ENCODE peak calls at places on chromosomes 6 and 20, in six cellular contexts. R is IMR-90, H is neuronal stem cell, J is H9, A is trophoblast cell, Y is H1. B is an unnamed sample.
A peak's percentile ranks its signal among the peaks of the same experiment; 100 is the strongest.

GRCh38 chr20:53990768-53991472 is 79.5 kb downstream of the BCAS1 start:
- DNase-seq in R (no peak), H (no peak), J (no peak), A (no peak), Y (no peak), B (no peak)

GRCh38 chr20:22974354-22974753 is 60.8 kb upstream of the SSTR4 start:
- DNase-seq in R (no peak), H (no peak), J (peak; percentile 50), A (peak; percentile 23), Y (peak; percentile 54), B (peak; percentile 21)

GRCh38 chr6:119890470-119890869 is 540.9 kb upstream of the MAN1A1 start:
- DNase-seq in R (no peak), H (no peak), J (no peak), A (peak; percentile 95), Y (no peak), B (no peak)

GRCh38 chr6:9583946-9584345 is 830.9 kb downstream of the TFAP2A start:
- DNase-seq in R (no peak), H (no peak), J (no peak), A (no peak), Y (no peak), B (peak; percentile 8)

GRCh38 chr20:48538058-48538825 is 289.6 kb downstream of the PREX1 start:
- DNase-seq in R (peak; percentile 52), H (peak; percentile 44), J (no peak), A (peak; percentile 86), Y (no peak), B (no peak)

GRCh38 chr20:60024801-60025200 is 66.6 kb downstream of the CDH26 start:
- DNase-seq in R (no peak), H (no peak), J (peak; percentile 61), A (no peak), Y (no peak), B (no peak)

GRCh38 chr6:127207591-127208120 is 59.0 kb upstream of the RNF146 start:
- DNase-seq in R (peak; percentile 61), H (no peak), J (no peak), A (no peak), Y (no peak), B (no peak)

GRCh38 chr6:27755768-27756167 is 156.4 kb downstream of the OR2B2 start:
- DNase-seq in R (no peak), H (no peak), J (no peak), A (no peak), Y (no peak), B (no peak)

GRCh38 chr6:106102967-106103727 is 17.0 kb downstream of the PRDM1 start:
- DNase-seq in R (no peak), H (no peak), J (no peak), A (no peak), Y (no peak), B (peak; percentile 26)

GRCh38 chr6:124495316-124496176 is 466.7 kb upstream of the RNF217 start:
- DNase-seq in R (no peak), H (no peak), J (no peak), A (no peak), Y (no peak), B (no peak)

GRCh38 chr6:154164397-154164796 is 125.4 kb downstream of the OPRM1 start:
- DNase-seq in R (peak; percentile 78), H (no peak), J (no peak), A (peak; percentile 59), Y (no peak), B (peak; percentile 46)

GRCh38 chr20:40085513-40085912 is 603.5 kb downstream of the MAFB start:
- DNase-seq in R (no peak), H (no peak), J (no peak), A (no peak), Y (no peak), B (no peak)

GRCh38 chr20:40087496-40087895 is 601.5 kb downstream of the MAFB start:
- DNase-seq in R (no peak), H (no peak), J (no peak), A (no peak), Y (no peak), B (no peak)

DNA sequence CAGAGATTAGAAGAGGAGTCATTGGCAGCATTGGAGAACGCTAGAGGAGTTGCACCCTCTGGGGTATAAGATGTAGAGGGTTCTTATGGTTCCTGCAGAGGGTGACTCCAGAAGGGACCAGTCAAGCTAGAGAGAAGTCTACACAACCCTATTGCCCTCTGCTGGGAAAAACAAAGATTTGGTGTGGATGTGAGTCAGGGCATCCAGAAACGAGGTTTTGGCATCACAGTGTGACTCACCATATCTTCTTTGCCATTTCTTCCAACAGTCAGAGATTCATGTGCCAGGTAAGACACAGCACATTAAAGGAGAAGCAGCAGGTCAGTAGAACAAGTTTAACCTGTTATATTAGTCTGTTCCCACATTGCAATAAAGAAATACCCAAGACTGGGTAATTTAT is 598.8 kb downstream of the MAFB start:
- DNase-seq in R (no peak), H (no peak), J (no peak), A (no peak), Y (no peak), B (no peak)
- H3K14ac ChIP-seq in R (no peak overlapping the region), H (no peak overlapping the region), J (no peak overlapping the region), A (no peak overlapping the region), Y (no peak overlapping the region), B (no peak overlapping the region)

DNA sequence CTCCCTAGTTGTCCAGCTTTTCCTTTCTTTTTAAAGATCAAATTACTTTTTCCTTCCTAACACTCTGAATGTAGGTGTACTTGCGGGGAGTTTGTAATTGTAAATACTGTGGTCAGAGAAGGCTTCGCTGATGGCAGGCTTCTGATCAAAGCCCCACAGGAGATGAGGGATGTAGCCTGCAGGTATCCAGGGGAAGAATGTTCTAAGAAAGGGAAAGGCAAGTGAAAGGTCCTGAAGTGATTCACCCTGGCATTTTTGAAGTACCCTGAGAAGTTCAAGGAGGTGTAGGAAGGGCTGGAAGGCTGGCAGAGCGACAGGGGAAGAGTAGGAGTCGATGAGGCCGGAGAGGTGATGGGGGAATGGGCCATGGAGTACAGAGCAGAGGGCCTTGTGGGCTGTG is 38.2 kb upstream of the CCN6 start:
- DNase-seq in R (no peak), H (no peak), J (no peak), A (peak; percentile 48), Y (no peak), B (no peak)
- H3K14ac ChIP-seq in R (peak overlapping the region; percentile 7), H (no peak overlapping the region), J (no peak overlapping the region), A (no peak overlapping the region), Y (no peak overlapping the region), B (no peak overlapping the region)

GRCh38 chr6:163335056-163335455 is 79.5 kb upstream of the QKI start:
- DNase-seq in R (no peak), H (no peak), J (no peak), A (no peak), Y (no peak), B (no peak)

GRCh38 chr6:163335671-163336545 is 78.6 kb upstream of the QKI start:
- DNase-seq in R (peak; percentile 8), H (no peak), J (no peak), A (no peak), Y (no peak), B (no peak)

GRCh38 chr6:163337958-163338357 is 76.6 kb upstream of the QKI start:
- DNase-seq in R (no peak), H (no peak), J (no peak), A (no peak), Y (no peak), B (no peak)

GRCh38 chr6:163338671-163339405 is 75.7 kb upstream of the QKI start:
- DNase-seq in R (peak; percentile 56), H (no peak), J (no peak), A (no peak), Y (no peak), B (peak; percentile 82)

DNA sequence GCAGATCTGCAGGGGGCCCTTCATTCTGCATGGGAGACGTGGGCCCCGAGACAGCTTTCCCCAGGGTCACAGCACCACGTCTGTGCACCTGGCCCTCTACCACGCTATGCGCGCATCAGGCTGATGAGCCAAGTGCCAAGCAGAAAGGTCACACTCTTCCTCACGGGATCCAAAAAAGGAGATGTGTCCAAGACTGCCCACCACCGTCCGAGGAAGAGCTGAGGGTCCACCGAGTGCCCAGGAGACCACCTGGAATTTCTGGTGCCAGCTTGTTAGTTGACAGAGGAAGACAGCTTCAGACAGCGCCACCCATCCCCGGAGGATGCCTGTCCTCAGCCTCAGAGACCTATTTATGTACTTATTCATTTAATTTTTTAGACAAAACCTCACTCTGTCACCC is 77.6 kb upstream of the QKI start:
- DNase-seq in R (no peak), H (no peak), J (no peak), A (no peak), Y (no peak), B (no peak)
- H3K14ac ChIP-seq in R (no peak overlapping the region), H (no peak overlapping the region), J (no peak overlapping the region), A (no peak overlapping the region), Y (no peak overlapping the region), B (no peak overlapping the region)

GRCh38 chr20:39462436-39462835 is 500.3 kb downstream of the DHX35 start:
- DNase-seq in R (no peak), H (no peak), J (no peak), A (no peak), Y (no peak), B (no peak)
- H3K14ac ChIP-seq in R (no peak overlapping the region), H (no peak overlapping the region), J (no peak overlapping the region), A (no peak overlapping the region), Y (no peak overlapping the region), B (no peak overlapping the region)

GRCh38 chr6:38185244-38185643 is 365.7 kb downstream of the ZFAND3 start:
- DNase-seq in R (no peak), H (no peak), J (no peak), A (no peak), Y (no peak), B (no peak)

GRCh38 chr6:38184041-38184779 is 364.7 kb downstream of the ZFAND3 start:
- DNase-seq in R (no peak), H (no peak), J (peak; percentile 31), A (no peak), Y (peak; percentile 39), B (no peak)

GRCh38 chr6:38184780-38185080 is 365.2 kb downstream of the ZFAND3 start:
- DNase-seq in R (no peak), H (no peak), J (no peak), A (no peak), Y (peak; percentile 32), B (no peak)

GRCh38 chr6:38187285-38187684 is 367.8 kb downstream of the ZFAND3 start:
- DNase-seq in R (no peak), H (no peak), J (peak; percentile 41), A (no peak), Y (no peak), B (no peak)

DNA sequence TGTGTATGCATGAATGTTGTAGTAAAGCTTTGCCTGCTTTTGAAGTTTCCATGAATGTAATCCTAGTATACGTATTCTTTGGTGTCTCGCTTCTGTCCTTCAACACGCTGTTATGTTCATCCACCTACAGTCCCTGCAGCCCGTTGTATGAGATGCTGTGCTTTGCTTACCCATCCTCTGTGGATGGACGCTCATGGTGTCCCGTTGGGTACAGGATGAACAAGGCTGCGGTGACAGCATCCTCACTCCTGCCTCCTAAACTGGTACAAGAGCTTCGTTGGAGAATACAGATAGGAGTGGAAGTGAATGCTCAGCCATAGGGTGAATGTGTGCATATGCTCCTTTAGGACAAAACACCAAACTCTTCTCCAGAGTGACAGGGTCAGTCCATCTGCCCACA is 366.2 kb downstream of the ZFAND3 start:
- DNase-seq in R (no peak), H (no peak), J (no peak), A (no peak), Y (no peak), B (no peak)
- H3K14ac ChIP-seq in R (peak overlapping the region; percentile 14), H (no peak overlapping the region), J (no peak overlapping the region), A (no peak overlapping the region), Y (no peak overlapping the region), B (no peak overlapping the region)